ENCODE peak calls at places on chromosome 2, in seven cellular contexts. One of them, this sample, is unnamed.

GRCh38 chr2:67663776-67664175 is 266.6 kb downstream of the ETAA1 start:
- DNase-seq in mesenchymal stem cell: no peak
- DNase-seq in mesendoderm: no peak
- DNase-seq in trophoblast cell: no peak
- DNase-seq in neuronal stem cell: no peak
- DNase-seq in H1: no peak
- DNase-seq in IMR-90: no peak
- DNase-seq in this sample: no peak

GRCh38 chr2:55063226-55063625 is 13.0 kb upstream of the RTN4 start:
- DNase-seq in H1: no peak
- DNase-seq in mesenchymal stem cell: no peak
- DNase-seq in mesendoderm: no peak
- DNase-seq in neuronal stem cell: no peak
- DNase-seq in IMR-90: no peak
- DNase-seq in trophoblast cell: no peak
- DNase-seq in this sample: no peak

GRCh38 chr2:58204195-58204959 is 36.7 kb downstream of the FANCL start:
- DNase-seq in neuronal stem cell: no peak
- DNase-seq in trophoblast cell: no peak
- DNase-seq in H1: no peak
- DNase-seq in IMR-90: peak
- DNase-seq in mesendoderm: no peak
- DNase-seq in mesenchymal stem cell: peak
- DNase-seq in this sample: no peak

GRCh38 chr2:113370478-113371091 is 66.9 kb upstream of the ZNG1B start:
- DNase-seq in H1: peak
- DNase-seq in neuronal stem cell: peak
- DNase-seq in IMR-90: peak
- DNase-seq in mesenchymal stem cell: peak
- DNase-seq in mesendoderm: peak
- DNase-seq in trophoblast cell: peak
- DNase-seq in this sample: peak

GRCh38 chr2:137928547-137929503 is 35.4 kb upstream of the HNMT start:
- DNase-seq in IMR-90: peak
- DNase-seq in neuronal stem cell: no peak
- DNase-seq in mesenchymal stem cell: peak
- DNase-seq in mesendoderm: peak
- DNase-seq in trophoblast cell: peak
- DNase-seq in H1: no peak
- DNase-seq in this sample: no peak

GRCh38 chr2:74290066-74290465 is 53.1 kb downstream of the SLC4A5 start:
- DNase-seq in mesenchymal stem cell: no peak
- DNase-seq in neuronal stem cell: no peak
- DNase-seq in IMR-90: no peak
- DNase-seq in trophoblast cell: no peak
- DNase-seq in mesendoderm: peak
- DNase-seq in H1: no peak
- DNase-seq in this sample: no peak

GRCh38 chr2:227450196-227450851 is 21.6 kb upstream of the AGFG1 start:
- DNase-seq in mesendoderm: no peak
- DNase-seq in H1: no peak
- DNase-seq in neuronal stem cell: no peak
- DNase-seq in IMR-90: no peak
- DNase-seq in mesenchymal stem cell: no peak
- DNase-seq in trophoblast cell: no peak
- DNase-seq in this sample: no peak

GRCh38 chr2:182240862-182241371 is 185.9 kb downstream of the PDE1A start:
- DNase-seq in mesenchymal stem cell: peak
- DNase-seq in mesendoderm: peak
- DNase-seq in trophoblast cell: peak
- DNase-seq in IMR-90: peak
- DNase-seq in neuronal stem cell: no peak
- DNase-seq in H1: peak
- DNase-seq in this sample: peak

GRCh38 chr2:199798881-199799580 is 52.0 kb downstream of the FTCDNL1 start:
- DNase-seq in mesendoderm: peak
- DNase-seq in trophoblast cell: no peak
- DNase-seq in IMR-90: no peak
- DNase-seq in mesenchymal stem cell: no peak
- DNase-seq in neuronal stem cell: no peak
- DNase-seq in H1: no peak
- DNase-seq in this sample: no peak

GRCh38 chr2:238131761-238132462 is 6.6 kb upstream of the KLHL30 start:
- DNase-seq in mesendoderm: no peak
- DNase-seq in neuronal stem cell: no peak
- DNase-seq in mesenchymal stem cell: no peak
- DNase-seq in trophoblast cell: no peak
- DNase-seq in IMR-90: no peak
- DNase-seq in H1: no peak
- DNase-seq in this sample: no peak

GRCh38 chr2:179770029-179770428 is 91.4 kb downstream of the ZNF385B start:
- DNase-seq in trophoblast cell: no peak
- DNase-seq in mesenchymal stem cell: no peak
- DNase-seq in mesendoderm: no peak
- DNase-seq in neuronal stem cell: no peak
- DNase-seq in H1: no peak
- DNase-seq in IMR-90: no peak
- DNase-seq in this sample: no peak

GRCh38 chr2:39241588-39241987 is 2.2 kb downstream of the CDKL4 start:
- DNase-seq in IMR-90: no peak
- DNase-seq in trophoblast cell: no peak
- DNase-seq in H1: no peak
- DNase-seq in mesendoderm: no peak
- DNase-seq in neuronal stem cell: no peak
- DNase-seq in mesenchymal stem cell: no peak
- DNase-seq in this sample: no peak

GRCh38 chr2:157809212-157809611 is 66.9 kb downstream of the ACVR1 start:
- DNase-seq in H1: no peak
- DNase-seq in mesenchymal stem cell: peak
- DNase-seq in mesendoderm: no peak
- DNase-seq in IMR-90: peak
- DNase-seq in neuronal stem cell: no peak
- DNase-seq in trophoblast cell: no peak
- DNase-seq in this sample: no peak

GRCh38 chr2:120374821-120375220 is 28.9 kb downstream of the INHBB start:
- DNase-seq in mesendoderm: no peak
- DNase-seq in neuronal stem cell: no peak
- DNase-seq in IMR-90: no peak
- DNase-seq in mesenchymal stem cell: no peak
- DNase-seq in H1: no peak
- DNase-seq in trophoblast cell: no peak
- DNase-seq in this sample: no peak

GRCh38 chr2:120372816-120373215 is 26.9 kb downstream of the INHBB start:
- DNase-seq in H1: no peak
- DNase-seq in IMR-90: no peak
- DNase-seq in trophoblast cell: no peak
- DNase-seq in neuronal stem cell: no peak
- DNase-seq in mesenchymal stem cell: no peak
- DNase-seq in mesendoderm: no peak
- DNase-seq in this sample: no peak

GRCh38 chr2:120375251-120376020 is 29.5 kb downstream of the INHBB start:
- DNase-seq in trophoblast cell: no peak
- DNase-seq in neuronal stem cell: no peak
- DNase-seq in IMR-90: no peak
- DNase-seq in mesendoderm: no peak
- DNase-seq in mesenchymal stem cell: no peak
- DNase-seq in H1: no peak
- DNase-seq in this sample: no peak

GRCh38 chr2:120371969-120372625 is 26.2 kb downstream of the INHBB start:
- DNase-seq in IMR-90: no peak
- DNase-seq in trophoblast cell: no peak
- DNase-seq in mesendoderm: no peak
- DNase-seq in neuronal stem cell: no peak
- DNase-seq in mesenchymal stem cell: no peak
- DNase-seq in H1: no peak
- DNase-seq in this sample: no peak

GRCh38 chr2:120373424-120373823 is 27.5 kb downstream of the INHBB start:
- DNase-seq in neuronal stem cell: no peak
- DNase-seq in mesenchymal stem cell: no peak
- DNase-seq in mesendoderm: no peak
- DNase-seq in IMR-90: no peak
- DNase-seq in H1: peak
- DNase-seq in trophoblast cell: no peak
- DNase-seq in this sample: peak
- H3K4ac ChIP-seq in neuronal stem cell: no peak
- H3K4ac ChIP-seq in mesenchymal stem cell: no peak
- H3K4ac ChIP-seq in mesendoderm: no peak
- H3K4ac ChIP-seq in IMR-90: no peak
- H3K4ac ChIP-seq in H1: no peak
- H3K4ac ChIP-seq in trophoblast cell: no peak
- H3K4ac ChIP-seq in this sample: no peak

DNA sequence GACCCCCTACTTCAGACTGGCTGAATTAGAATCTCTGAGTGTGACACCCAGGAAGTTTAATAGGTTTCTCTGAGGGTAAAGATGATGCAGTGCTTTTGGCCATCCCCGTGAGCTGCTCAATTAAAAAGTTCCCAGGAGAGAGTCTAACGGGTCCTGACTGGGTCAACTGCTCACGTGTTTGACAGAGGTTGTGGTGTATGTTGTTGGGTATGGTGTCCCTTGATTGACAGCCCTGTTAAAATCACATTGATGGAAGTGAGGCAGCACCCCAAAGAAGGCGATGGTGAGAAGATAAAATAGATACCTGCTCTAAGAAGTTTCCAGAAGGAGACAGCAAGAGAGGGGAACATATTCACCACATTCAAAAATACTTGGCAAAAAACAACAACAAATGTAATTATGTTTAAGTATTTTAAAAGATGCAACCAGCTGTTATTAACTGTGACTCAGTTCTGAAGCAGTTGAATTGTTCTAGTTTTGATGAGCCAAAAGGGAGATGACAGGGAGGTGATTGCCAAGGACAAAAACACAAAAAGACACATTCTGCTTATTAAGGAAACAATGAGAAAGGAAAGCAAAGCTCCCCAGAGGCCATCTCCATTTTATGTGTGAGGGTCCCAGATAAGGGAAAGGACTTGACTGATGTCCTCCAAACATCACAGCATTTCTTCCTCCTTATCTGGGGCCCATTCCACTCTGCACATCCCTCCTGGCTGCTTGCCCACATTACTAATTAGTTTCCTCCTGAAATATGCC is 11.5 kb upstream of the GMCL1 start:
- DNase-seq in mesenchymal stem cell: no peak
- DNase-seq in mesendoderm: no peak
- DNase-seq in H1: no peak
- DNase-seq in trophoblast cell: no peak
- DNase-seq in IMR-90: no peak
- DNase-seq in neuronal stem cell: no peak
- DNase-seq in this sample: no peak
- H3K4ac ChIP-seq in mesenchymal stem cell: no peak
- H3K4ac ChIP-seq in mesendoderm: no peak
- H3K4ac ChIP-seq in H1: no peak
- H3K4ac ChIP-seq in trophoblast cell: no peak
- H3K4ac ChIP-seq in IMR-90: no peak
- H3K4ac ChIP-seq in neuronal stem cell: no peak
- H3K4ac ChIP-seq in this sample: no peak

GRCh38 chr2:21307037-21307436 is 183.3 kb downstream of the TDRD15 start:
- DNase-seq in IMR-90: no peak
- DNase-seq in mesendoderm: no peak
- DNase-seq in H1: no peak
- DNase-seq in trophoblast cell: no peak
- DNase-seq in neuronal stem cell: no peak
- DNase-seq in mesenchymal stem cell: no peak
- DNase-seq in this sample: no peak
- H3K4ac ChIP-seq in IMR-90: no peak
- H3K4ac ChIP-seq in mesendoderm: no peak
- H3K4ac ChIP-seq in H1: no peak
- H3K4ac ChIP-seq in trophoblast cell: no peak
- H3K4ac ChIP-seq in neuronal stem cell: no peak
- H3K4ac ChIP-seq in mesenchymal stem cell: no peak
- H3K4ac ChIP-seq in this sample: no peak

GRCh38 chr2:64383881-64384280 is 70.1 kb upstream of the LGALSL start:
- DNase-seq in IMR-90: no peak
- DNase-seq in neuronal stem cell: no peak
- DNase-seq in trophoblast cell: no peak
- DNase-seq in mesenchymal stem cell: no peak
- DNase-seq in H1: no peak
- DNase-seq in mesendoderm: no peak
- DNase-seq in this sample: no peak
- H3K4ac ChIP-seq in IMR-90: no peak
- H3K4ac ChIP-seq in neuronal stem cell: no peak
- H3K4ac ChIP-seq in trophoblast cell: no peak
- H3K4ac ChIP-seq in mesenchymal stem cell: no peak
- H3K4ac ChIP-seq in H1: no peak
- H3K4ac ChIP-seq in mesendoderm: no peak
- H3K4ac ChIP-seq in this sample: no peak

DNA sequence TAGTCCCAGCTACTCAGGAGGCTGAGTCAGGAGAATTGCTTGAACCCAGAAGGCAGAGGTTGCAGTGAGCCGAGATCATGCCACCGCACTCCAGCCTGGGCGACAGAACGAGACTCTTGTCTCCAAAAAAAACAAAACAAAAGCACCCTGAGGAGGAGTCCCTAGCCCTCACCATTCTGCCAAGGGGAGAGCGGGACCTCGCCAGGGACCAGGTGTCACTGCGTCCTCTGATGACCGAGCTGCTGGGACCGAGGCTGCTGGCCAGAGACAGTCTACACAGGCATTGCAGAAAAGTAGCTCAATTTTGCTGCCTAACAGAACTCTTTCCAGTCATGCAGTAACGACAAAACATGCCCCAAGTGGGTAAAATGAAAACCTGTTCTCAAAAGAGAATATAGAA is 18.4 kb downstream of the NCK2 start:
- DNase-seq in neuronal stem cell: no peak
- DNase-seq in trophoblast cell: no peak
- DNase-seq in mesendoderm: no peak
- DNase-seq in mesenchymal stem cell: no peak
- DNase-seq in IMR-90: no peak
- DNase-seq in H1: no peak
- DNase-seq in this sample: no peak
- H3K4ac ChIP-seq in neuronal stem cell: no peak
- H3K4ac ChIP-seq in trophoblast cell: no peak
- H3K4ac ChIP-seq in mesendoderm: no peak
- H3K4ac ChIP-seq in mesenchymal stem cell: no peak
- H3K4ac ChIP-seq in IMR-90: no peak
- H3K4ac ChIP-seq in H1: no peak
- H3K4ac ChIP-seq in this sample: no peak